ENCODE peak calls at places on chromosomes 12 and 14, in six cellular contexts. N is GM12865; I is activated B cell treated with CpG ODN at 0.5 μM for 24 hours; J is CD8-positive, alpha-beta T cell; B is heart right ventricle; F is BJ. L is an unnamed sample.

GRCh38 chr14:74941676-74942097 is 13.7 kb downstream of the PGF start:
- DNase-seq in N (peak), I (peak), J (peak), F (no peak), B (peak), L (peak)

GRCh38 chr12:57072661-57073060 is 5.9 kb downstream of the NEMP1 start:
- DNase-seq in J (no peak), I (no peak), F (no peak), N (no peak), B (no peak), L (no peak)

GRCh38 chr14:90105756-90106155 is 44.0 kb downstream of the KCNK13 start:
- DNase-seq in F (no peak), I (no peak), B (peak), N (no peak), J (no peak), L (no peak)

GRCh38 chr12:114769634-114770033 is 85.7 kb upstream of the TBX3 start:
- DNase-seq in J (no peak), B (no peak), F (peak), I (no peak), N (no peak), L (no peak)

GRCh38 chr14:24837280-24838046 is 203.5 kb upstream of the GZMB start:
- DNase-seq in B (no peak), N (no peak), J (no peak), I (no peak), F (no peak), L (no peak)

GRCh38 chr12:46950116-46950515 is 124.3 kb upstream of the SLC38A4 start:
- DNase-seq in F (no peak), N (no peak), J (no peak), B (no peak), I (no peak), L (no peak)

GRCh38 chr14:61841145-61841544 is 78.9 kb downstream of the SNAPC1 start:
- DNase-seq in B (no peak), J (no peak), I (no peak), N (no peak), F (no peak), L (no peak)

GRCh38 chr14:51157012-51157411 is 62.1 kb upstream of the TRIM9 start:
- DNase-seq in F (no peak), J (no peak), N (peak), B (no peak), I (no peak), L (peak)

GRCh38 chr12:123115409-123116111 is 35.3 kb downstream of the PITPNM2 start:
- DNase-seq in F (peak), J (peak), B (no peak), I (peak), N (peak), L (no peak)

GRCh38 chr14:50067723-50068495 is 48.5 kb downstream of the VCPKMT start:
- DNase-seq in N (no peak), J (no peak), B (no peak), I (no peak), F (no peak), L (no peak)

GRCh38 chr14:52063107-52063506 is 5.8 kb downstream of the NID2 start:
- DNase-seq in I (no peak), J (no peak), F (no peak), N (no peak), B (no peak), L (no peak)

GRCh38 chr14:74203546-74203945 is 35.7 kb upstream of the VSX2 start:
- DNase-seq in I (no peak), J (no peak), B (no peak), N (no peak), F (no peak), L (no peak)

GRCh38 chr14:21768116-21768874 is 94.7 kb upstream of the OR4E1 start:
- DNase-seq in J (peak), F (no peak), I (no peak), B (no peak), N (peak), L (no peak)

GRCh38 chr12:55797068-55797467 is 20.5 kb downstream of the SARNP start:
- DNase-seq in I (no peak), N (peak), B (no peak), J (no peak), F (no peak), L (no peak)

GRCh38 chr14:21334202-21334906 is 49.5 kb downstream of the SUPT16H start:
- DNase-seq in F (no peak), I (no peak), B (no peak), N (no peak), J (no peak), L (no peak)

GRCh38 chr14:53399057-53399456 is 245.9 kb upstream of the DDHD1 start:
- DNase-seq in J (no peak), F (no peak), N (peak), I (no peak), B (no peak), L (no peak)

GRCh38 chr14:87888136-87888999 is 104.6 kb downstream of the GALC start:
- DNase-seq in I (no peak), F (no peak), N (peak), J (no peak), B (peak), L (no peak)

GRCh38 chr14:70330596-70330995 is 28.9 kb downstream of the COX16 start:
- DNase-seq in B (no peak), N (no peak), J (no peak), I (no peak), F (no peak), L (no peak)

GRCh38 chr14:23137221-23138172 is 18.4 kb upstream of the CEBPE start:
- DNase-seq in B (no peak), J (no peak), N (no peak), F (no peak), I (no peak), L (no peak)

GRCh38 chr12:65818454-65819382 is 5.6 kb upstream of the HMGA2 start:
- DNase-seq in F (no peak), B (no peak), J (no peak), N (no peak), I (no peak), L (no peak)

GRCh38 chr14:65864549-65864948 is 452.0 kb downstream of the FUT8 start:
- DNase-seq in I (no peak), B (no peak), N (no peak), F (no peak), J (no peak), L (no peak)

GRCh38 chr14:75993567-75994041 is 8.0 kb downstream of the IFT43 start:
- DNase-seq in J (no peak), F (no peak), N (peak), B (no peak), I (no peak), L (no peak)

GRCh38 chr14:66624319-66624937 is 116.5 kb downstream of the GPHN start:
- DNase-seq in N (peak), B (peak), I (no peak), J (no peak), F (no peak), L (peak)

GRCh38 chr12:133206390-133206789 is 25.1 kb downstream of the ZNF268 start:
- DNase-seq in I (no peak), B (no peak), F (no peak), J (no peak), N (no peak), L (no peak)

GRCh38 chr12:14854586-14855163 is 11.3 kb upstream of the ART4 start:
- DNase-seq in F (no peak), N (peak), J (no peak), B (no peak), I (no peak), L (no peak)

GRCh38 chr14:94173885-94174621 is at the start of gene PPP4R4:
- DNase-seq in J (peak), B (peak), I (peak), F (no peak), N (peak), L (peak)

GRCh38 chr12:537772-538171 is 78.0 kb downstream of the B4GALNT3 start:
- DNase-seq in I (no peak), J (no peak), F (no peak), N (no peak), B (no peak), L (no peak)

GRCh38 chr12:45234134-45234865 is 18.4 kb downstream of the ANO6 start:
- DNase-seq in B (no peak), F (peak), N (peak), I (no peak), J (no peak), L (no peak)

GRCh38 chr14:47278233-47278842 is 397.1 kb downstream of the MDGA2 start:
- DNase-seq in B (no peak), F (no peak), J (peak), I (no peak), N (peak), L (peak)

GRCh38 chr14:64185184-64185583 is 109.0 kb downstream of the ESR2 start:
- DNase-seq in F (no peak), I (no peak), N (no peak), B (no peak), J (no peak), L (no peak)

GRCh38 chr12:52713960-52714886 is 10.9 kb upstream of the KRT77 start:
- DNase-seq in N (no peak), F (no peak), I (no peak), B (no peak), J (peak), L (no peak)

GRCh38 chr12:40819427-40820108 is 127.3 kb downstream of the CNTN1 start:
- DNase-seq in F (no peak), I (no peak), N (no peak), J (no peak), B (no peak), L (no peak)

GRCh38 chr12:88921434-88921833 is 341.2 kb upstream of the KITLG start:
- DNase-seq in F (no peak), B (no peak), N (no peak), I (no peak), J (no peak), L (no peak)

GRCh38 chr12:2273288-2273687 is 220.5 kb downstream of the CACNA1C start:
- DNase-seq in J (no peak), B (peak), F (no peak), I (no peak), N (no peak), L (no peak)
- TF ChIP-seq CTCF in J (no peak), B (peak), F (peak), I (no peak), N (no peak), L (no peak)

DNA sequence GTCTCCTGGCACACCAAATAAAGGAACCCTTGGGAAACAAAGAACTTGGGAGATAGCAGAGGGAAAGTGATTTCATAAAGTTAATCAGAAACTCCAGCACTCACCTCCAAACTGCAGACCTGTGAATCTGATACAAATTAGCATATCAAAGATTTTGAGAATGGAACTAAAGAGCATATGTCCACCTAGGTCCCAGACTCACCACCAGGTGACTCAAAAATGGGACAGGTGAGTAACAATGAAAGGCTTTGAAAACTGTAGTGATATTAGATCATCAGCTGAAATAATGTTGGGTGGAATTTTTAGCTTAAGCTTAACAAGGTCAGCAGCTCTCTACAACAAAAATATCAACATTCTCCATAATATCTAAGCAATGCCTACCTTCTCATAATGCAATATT is 214.8 kb downstream of the RERGL start:
- DNase-seq in N (no peak), F (no peak), B (no peak), J (no peak), I (no peak), L (no peak)
- TF ChIP-seq CTCF in N (no peak), F (no peak), B (no peak), J (no peak), I (no peak), L (no peak)

DNA sequence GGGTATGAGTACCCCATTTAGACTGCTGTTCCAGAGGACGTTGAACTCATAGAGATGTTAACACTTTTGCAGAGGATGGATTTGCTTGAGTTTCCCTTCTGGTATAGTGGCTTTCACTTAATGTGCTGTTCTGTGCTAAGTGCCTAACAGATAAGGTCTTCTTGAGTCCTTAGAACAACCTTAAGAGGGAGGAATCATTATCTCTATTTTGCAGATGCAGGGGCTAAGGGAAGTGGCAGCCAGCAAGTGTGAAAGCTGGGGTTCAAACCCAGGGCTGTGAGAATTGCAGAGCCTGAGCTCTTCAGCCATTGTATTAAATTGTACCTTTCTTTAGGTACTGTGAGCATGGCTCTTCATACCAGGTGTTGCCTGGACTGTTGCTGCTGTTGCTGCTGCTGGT is 122.1 kb upstream of the NRXN3 start:
- DNase-seq in I (no peak), N (no peak), F (no peak), B (no peak), J (no peak), L (no peak)
- TF ChIP-seq CTCF in I (no peak), N (no peak), F (no peak), B (no peak), J (no peak), L (no peak)

GRCh38 chr14:37565550-37565949 is 29.5 kb downstream of the FOXA1 start:
- DNase-seq in B (no peak), I (no peak), F (no peak), J (no peak), N (no peak), L (no peak)
- TF ChIP-seq CTCF in B (no peak), I (no peak), F (peak), J (no peak), N (no peak), L (no peak)

GRCh38 chr12:51536159-51536558 is 54.9 kb upstream of the SCN8A start:
- DNase-seq in I (no peak), J (no peak), B (no peak), N (no peak), F (no peak), L (no peak)
- TF ChIP-seq CTCF in I (no peak), J (no peak), B (no peak), N (no peak), F (peak), L (no peak)

GRCh38 chr14:103209054-103209453 is 85.8 kb downstream of the TNFAIP2 start:
- DNase-seq in N (no peak), J (no peak), I (no peak), F (no peak), B (no peak), L (no peak)
- TF ChIP-seq CTCF in N (no peak), J (no peak), I (no peak), F (peak), B (no peak), L (no peak)

GRCh38 chr14:99188721-99189120 is 83.3 kb downstream of the BCL11B start:
- DNase-seq in I (no peak), B (no peak), J (peak), F (no peak), N (no peak), L (no peak)

GRCh38 chr14:99191663-99192621 is 80.1 kb downstream of the BCL11B start:
- DNase-seq in I (no peak), J (peak), N (no peak), B (peak), F (peak), L (no peak)

GRCh38 chr14:99192823-99193222 is 79.2 kb downstream of the BCL11B start:
- DNase-seq in N (no peak), B (no peak), J (no peak), F (no peak), I (no peak), L (no peak)

GRCh38 chr14:99189201-99189801 is 82.7 kb downstream of the BCL11B start:
- DNase-seq in N (no peak), J (peak), F (no peak), I (no peak), B (no peak), L (no peak)

DNA sequence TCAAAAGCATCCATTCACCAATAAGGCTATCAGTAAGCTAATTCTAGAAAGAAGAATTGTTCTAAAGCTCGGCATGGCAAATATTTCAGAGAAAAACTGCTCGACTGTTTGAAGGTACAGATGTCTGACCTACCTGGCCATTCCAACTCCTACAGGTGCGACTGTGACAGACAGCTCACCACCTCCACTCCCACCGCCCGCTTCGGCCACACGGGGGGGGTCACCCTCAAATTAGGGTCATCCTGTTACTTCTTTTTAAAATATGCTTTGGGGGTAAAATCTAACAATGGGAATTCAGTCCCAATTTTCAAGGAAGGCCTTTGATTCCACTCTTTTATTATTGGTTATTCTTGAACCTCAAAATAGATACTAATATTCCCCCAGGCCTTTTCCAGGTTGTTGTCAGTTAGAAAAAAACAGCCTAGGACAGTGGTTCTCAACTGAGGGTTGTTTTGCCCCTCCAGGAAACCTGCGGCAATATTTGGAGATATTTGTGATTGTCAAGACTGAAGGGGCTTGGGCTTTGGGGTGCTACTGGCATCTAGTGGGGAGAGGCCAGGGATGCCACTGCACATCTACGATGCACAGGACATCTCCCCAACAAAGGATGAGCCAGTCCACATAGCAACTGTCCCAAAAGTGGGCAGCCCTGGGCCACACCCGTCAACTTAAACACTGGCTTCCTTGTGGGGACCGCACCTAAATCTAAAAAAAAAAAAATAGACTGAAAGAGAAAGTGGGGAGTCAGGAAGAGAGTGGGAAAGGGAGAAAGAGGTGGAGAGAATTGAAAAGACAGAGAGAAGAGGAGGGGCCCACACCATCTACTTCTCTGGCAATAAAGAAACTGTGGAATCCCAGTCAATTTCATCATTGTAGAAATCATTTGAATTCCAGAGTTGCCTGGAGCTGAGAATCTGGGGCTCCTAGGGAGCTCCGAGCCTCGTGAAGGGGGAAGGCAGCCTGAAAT is 81.0 kb downstream of the BCL11B start:
- DNase-seq in N (no peak), J (peak), B (no peak), I (no peak), F (no peak), L (no peak)
- TF ChIP-seq CTCF in N (no peak), J (peak), B (no peak), I (no peak), F (no peak), L (no peak)

DNA sequence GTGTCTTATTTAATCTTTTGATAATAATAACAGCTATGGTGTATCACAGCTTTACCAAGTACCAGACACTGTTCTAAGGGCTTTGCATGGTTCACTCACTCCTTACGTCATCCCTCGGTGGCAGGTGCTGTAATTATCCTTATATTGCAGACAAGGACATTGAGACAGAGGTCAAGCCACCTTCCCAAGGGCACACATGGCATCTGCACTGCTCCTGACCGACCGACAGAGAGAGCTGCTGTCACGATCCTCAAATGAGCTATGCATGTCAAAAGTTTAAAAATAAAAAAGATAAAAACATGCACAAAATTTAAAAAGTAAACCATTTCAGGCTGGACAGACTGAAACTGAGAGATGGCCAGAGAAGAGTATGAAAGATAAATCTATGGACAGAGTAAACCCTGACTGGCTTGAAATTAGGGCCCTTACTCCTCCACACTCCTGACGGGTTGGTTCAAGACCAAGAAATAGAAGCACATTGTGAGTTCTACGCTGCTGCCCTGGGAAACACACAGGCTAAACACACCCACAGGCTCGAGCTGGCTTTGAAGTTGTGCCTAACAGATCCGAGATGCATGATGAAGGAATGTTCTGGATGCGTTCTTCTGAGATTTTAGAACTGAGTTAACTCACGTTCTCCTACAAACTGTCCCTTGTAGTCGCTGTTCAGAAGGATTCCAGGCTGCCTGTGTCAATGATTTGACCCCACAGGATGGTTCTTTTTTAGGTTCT is 268.7 kb downstream of the ZFP36L1 start:
- DNase-seq in B (no peak), I (no peak), F (no peak), J (no peak), N (no peak), L (no peak)
- TF ChIP-seq CTCF in B (peak), I (no peak), F (peak), J (no peak), N (no peak), L (no peak)

L was measured in GM13976.